ENCODE peak calls at places on chromosomes 5 and 9, in five cellular contexts. One of them, this sample, is unnamed.

GRCh38 chr9:71795097-71795807 is 26.9 kb upstream of the CEMIP2 start:
- DNase-seq in fibroblast of pulmonary artery: no peak
- DNase-seq in HFF-Myc: no peak
- DNase-seq in esophagus squamous epithelium: no peak
- DNase-seq in WTC11: no peak
- DNase-seq in this sample: no peak

GRCh38 chr9:83920469-83920941 is 727 bp downstream of the KIF27 start:
- DNase-seq in HFF-Myc: no peak
- DNase-seq in WTC11: no peak
- DNase-seq in esophagus squamous epithelium: no peak
- DNase-seq in fibroblast of pulmonary artery: peak
- DNase-seq in this sample: no peak

GRCh38 chr5:77367733-77368132 is 124.4 kb downstream of the WDR41 start:
- DNase-seq in fibroblast of pulmonary artery: peak
- DNase-seq in WTC11: no peak
- DNase-seq in esophagus squamous epithelium: no peak
- DNase-seq in HFF-Myc: no peak
- DNase-seq in this sample: no peak

GRCh38 chr5:100464418-100464817 is 70.8 kb upstream of the FAM174A start:
- DNase-seq in WTC11: no peak
- DNase-seq in esophagus squamous epithelium: no peak
- DNase-seq in fibroblast of pulmonary artery: peak
- DNase-seq in HFF-Myc: no peak
- DNase-seq in this sample: no peak

GRCh38 chr9:132239999-132240859 is 78.4 kb downstream of the NTNG2 start:
- DNase-seq in HFF-Myc: no peak
- DNase-seq in fibroblast of pulmonary artery: no peak
- DNase-seq in esophagus squamous epithelium: no peak
- DNase-seq in WTC11: peak
- DNase-seq in this sample: no peak

GRCh38 chr5:181259283-181259682 is 1.7 kb downstream of the TRIM52 start:
- DNase-seq in fibroblast of pulmonary artery: no peak
- DNase-seq in esophagus squamous epithelium: no peak
- DNase-seq in HFF-Myc: no peak
- DNase-seq in WTC11: no peak
- DNase-seq in this sample: no peak

GRCh38 chr9:128091571-128091970 is 23.5 kb downstream of the SLC25A25 start:
- DNase-seq in WTC11: no peak
- DNase-seq in fibroblast of pulmonary artery: no peak
- DNase-seq in esophagus squamous epithelium: no peak
- DNase-seq in HFF-Myc: no peak
- DNase-seq in this sample: no peak

GRCh38 chr9:78860806-78861475 is 564.0 kb downstream of the PSAT1 start:
- DNase-seq in fibroblast of pulmonary artery: peak
- DNase-seq in esophagus squamous epithelium: no peak
- DNase-seq in HFF-Myc: peak
- DNase-seq in WTC11: no peak
- DNase-seq in this sample: no peak

GRCh38 chr5:6373081-6373846 is 5.1 kb downstream of the MED10 start:
- DNase-seq in esophagus squamous epithelium: no peak
- DNase-seq in HFF-Myc: no peak
- DNase-seq in WTC11: no peak
- DNase-seq in fibroblast of pulmonary artery: no peak
- DNase-seq in this sample: no peak

GRCh38 chr9:122815544-122815943 is 12.8 kb downstream of the PDCL start:
- DNase-seq in esophagus squamous epithelium: no peak
- DNase-seq in fibroblast of pulmonary artery: no peak
- DNase-seq in WTC11: no peak
- DNase-seq in HFF-Myc: no peak
- DNase-seq in this sample: no peak

GRCh38 chr9:17005085-17005484 is 129.8 kb upstream of the CNTLN start:
- DNase-seq in WTC11: no peak
- DNase-seq in esophagus squamous epithelium: no peak
- DNase-seq in fibroblast of pulmonary artery: peak
- DNase-seq in HFF-Myc: peak
- DNase-seq in this sample: no peak

GRCh38 chr5:89277791-89278190 is 394.8 kb upstream of the MEF2C start:
- DNase-seq in HFF-Myc: no peak
- DNase-seq in fibroblast of pulmonary artery: no peak
- DNase-seq in esophagus squamous epithelium: no peak
- DNase-seq in WTC11: no peak
- DNase-seq in this sample: no peak

GRCh38 chr5:126098330-126099017 is 324.7 kb upstream of the GRAMD2B start:
- DNase-seq in esophagus squamous epithelium: no peak
- DNase-seq in fibroblast of pulmonary artery: peak
- DNase-seq in WTC11: no peak
- DNase-seq in HFF-Myc: no peak
- DNase-seq in this sample: no peak

DNA sequence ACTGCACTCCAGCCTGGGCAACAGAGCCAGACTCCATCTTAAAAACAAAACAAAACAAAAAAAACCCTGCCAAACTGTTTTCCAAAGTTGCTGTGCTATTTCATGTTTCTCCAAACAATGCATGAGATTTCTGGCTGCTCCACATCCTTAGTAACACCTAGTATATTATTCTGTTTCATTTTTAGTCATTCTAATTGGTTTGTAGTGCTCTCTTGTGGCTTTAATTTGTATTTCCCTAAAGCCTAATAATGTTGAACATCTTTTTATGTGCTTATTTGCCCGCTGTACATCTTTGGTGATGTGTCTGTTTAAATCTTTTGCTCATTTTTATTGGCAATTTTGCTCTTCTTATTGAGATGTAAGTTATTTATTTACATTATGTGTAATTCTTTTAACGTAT is 18.4 kb upstream of the TTC1 start:
- DNase-seq in esophagus squamous epithelium: no peak
- DNase-seq in HFF-Myc: no peak
- DNase-seq in fibroblast of pulmonary artery: no peak
- DNase-seq in WTC11: no peak
- DNase-seq in this sample: no peak
- TF ChIP-seq CTCF in esophagus squamous epithelium: peak
- TF ChIP-seq CTCF in HFF-Myc: no peak
- TF ChIP-seq CTCF in fibroblast of pulmonary artery: peak
- TF ChIP-seq CTCF in WTC11: no peak
- TF ChIP-seq CTCF in this sample: no peak

DNA sequence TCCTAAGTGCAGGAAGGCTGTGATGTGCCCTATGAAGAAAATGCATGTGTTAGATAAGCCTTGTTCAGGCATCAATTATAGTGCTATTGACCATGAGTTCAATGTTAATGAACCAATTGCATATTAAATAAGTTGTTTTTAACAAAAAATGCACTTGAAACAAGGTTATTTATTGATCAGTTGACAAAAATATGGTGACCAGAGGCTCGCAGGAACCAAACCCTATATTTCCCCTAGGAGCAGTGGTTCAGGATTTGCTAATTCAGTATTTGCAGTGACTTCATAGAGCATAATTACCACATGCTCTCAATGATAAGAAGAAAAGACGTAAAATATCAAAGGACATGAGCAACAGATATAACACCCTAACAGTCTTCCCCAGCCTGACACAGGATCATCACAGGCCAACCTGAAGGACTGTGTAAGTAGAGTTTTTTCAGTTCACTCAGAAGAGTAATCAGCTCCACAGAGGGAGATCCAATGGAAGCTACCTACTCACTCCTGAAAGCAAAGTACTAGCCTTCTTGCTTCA is 92.3 kb downstream of the SEMA5A start:
- DNase-seq in HFF-Myc: no peak
- DNase-seq in fibroblast of pulmonary artery: no peak
- DNase-seq in esophagus squamous epithelium: no peak
- DNase-seq in WTC11: no peak
- DNase-seq in this sample: no peak
- TF ChIP-seq CTCF in HFF-Myc: no peak
- TF ChIP-seq CTCF in fibroblast of pulmonary artery: no peak
- TF ChIP-seq CTCF in esophagus squamous epithelium: no peak
- TF ChIP-seq CTCF in WTC11: no peak
- TF ChIP-seq CTCF in this sample: no peak

GRCh38 chr5:179212870-179213269 is 132.4 kb downstream of the ADAMTS2 start:
- DNase-seq in esophagus squamous epithelium: no peak
- DNase-seq in WTC11: no peak
- DNase-seq in fibroblast of pulmonary artery: peak
- DNase-seq in HFF-Myc: no peak
- DNase-seq in this sample: no peak
- TF ChIP-seq CTCF in esophagus squamous epithelium: no peak
- TF ChIP-seq CTCF in WTC11: no peak
- TF ChIP-seq CTCF in fibroblast of pulmonary artery: peak
- TF ChIP-seq CTCF in HFF-Myc: peak
- TF ChIP-seq CTCF in this sample: no peak

GRCh38 chr9:120877276-120878034 is 467 bp upstream of the PHF19 start:
- DNase-seq in HFF-Myc: no peak
- DNase-seq in fibroblast of pulmonary artery: peak
- DNase-seq in esophagus squamous epithelium: no peak
- DNase-seq in WTC11: peak
- DNase-seq in this sample: peak
- TF ChIP-seq CTCF in HFF-Myc: no peak
- TF ChIP-seq CTCF in fibroblast of pulmonary artery: no peak
- TF ChIP-seq CTCF in esophagus squamous epithelium: no peak
- TF ChIP-seq CTCF in WTC11: no peak
- TF ChIP-seq CTCF in this sample: no peak

DNA sequence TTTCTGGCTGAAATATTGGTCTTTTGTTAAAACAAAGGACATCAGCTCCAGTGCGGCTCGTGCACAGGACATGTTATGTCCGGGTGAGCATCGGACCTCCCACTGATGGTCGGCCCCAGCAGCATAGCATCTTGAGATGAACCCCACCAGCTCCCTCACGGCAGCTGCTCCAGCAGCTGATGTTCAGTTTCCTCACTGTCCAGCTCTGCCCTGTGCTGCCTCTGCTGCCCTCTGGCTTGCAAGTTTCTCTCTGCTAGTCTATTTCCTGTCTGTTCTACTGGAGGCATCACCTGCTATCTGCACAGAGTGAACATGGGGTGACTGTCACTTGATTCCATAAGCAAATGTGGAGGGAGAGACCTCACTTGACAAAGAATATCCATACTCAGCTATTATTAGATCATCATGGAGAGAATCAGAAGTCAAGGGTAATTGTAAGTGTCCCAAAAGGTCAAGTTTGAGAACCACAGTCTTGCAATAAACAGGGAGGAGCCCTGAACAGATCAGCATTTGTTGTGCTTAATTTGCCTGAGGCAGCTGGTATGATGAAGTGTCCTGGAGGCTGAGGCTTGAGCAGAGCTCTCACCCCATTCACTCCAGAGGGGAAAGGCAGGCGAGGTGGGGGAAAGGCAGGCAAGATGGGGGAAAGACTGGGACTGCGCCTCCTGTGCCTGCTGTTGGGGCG is 702.8 kb downstream of the SEMA5A start:
- DNase-seq in HFF-Myc: no peak
- DNase-seq in WTC11: no peak
- DNase-seq in fibroblast of pulmonary artery: peak
- DNase-seq in esophagus squamous epithelium: no peak
- DNase-seq in this sample: no peak
- TF ChIP-seq CTCF in HFF-Myc: peak
- TF ChIP-seq CTCF in WTC11: no peak
- TF ChIP-seq CTCF in fibroblast of pulmonary artery: peak
- TF ChIP-seq CTCF in esophagus squamous epithelium: peak
- TF ChIP-seq CTCF in this sample: no peak

DNA sequence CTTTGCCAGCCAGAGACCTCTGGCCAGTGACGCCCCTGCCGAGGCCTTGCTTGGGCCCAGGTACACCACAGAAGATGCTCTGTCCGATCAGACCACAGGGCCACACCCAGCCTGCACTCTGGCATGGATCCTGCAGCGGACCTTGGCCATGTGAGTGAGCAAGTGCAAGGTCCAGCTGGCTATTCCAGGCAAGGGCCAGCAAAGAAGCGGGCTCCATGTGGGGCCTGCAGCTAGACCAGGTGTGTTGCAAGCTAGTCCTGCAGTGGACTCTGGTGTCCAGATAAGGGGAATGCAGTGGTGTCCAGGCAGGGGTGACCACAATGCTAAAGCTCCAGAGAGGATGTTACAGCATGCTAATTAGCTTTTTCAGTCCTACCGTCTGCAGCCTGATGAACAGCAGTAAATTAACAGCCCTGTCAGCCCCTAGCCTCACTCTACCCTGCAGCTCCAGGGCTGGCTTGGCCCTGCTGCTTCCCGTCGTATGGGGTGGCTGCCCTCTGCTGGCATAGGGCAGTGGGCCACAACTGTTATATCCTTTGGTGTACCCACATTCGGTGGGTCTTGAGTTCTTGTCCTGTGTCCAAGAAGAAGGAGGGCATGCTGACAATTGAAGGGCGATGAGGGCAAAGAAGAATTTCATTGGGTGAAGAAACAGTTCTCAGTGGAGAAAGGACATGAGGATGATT is 284.5 kb upstream of the POU5F2 start:
- DNase-seq in esophagus squamous epithelium: no peak
- DNase-seq in fibroblast of pulmonary artery: no peak
- DNase-seq in HFF-Myc: no peak
- DNase-seq in WTC11: peak
- DNase-seq in this sample: no peak
- TF ChIP-seq CTCF in esophagus squamous epithelium: no peak
- TF ChIP-seq CTCF in fibroblast of pulmonary artery: peak
- TF ChIP-seq CTCF in HFF-Myc: no peak
- TF ChIP-seq CTCF in WTC11: no peak
- TF ChIP-seq CTCF in this sample: no peak